ENCODE peak calls at places on chromosomes 12 and 14, in eight cellular contexts. U, G, N, F, V, P, H and S are unnamed samples.

GRCh38 chr12:85856966-85857365 is 17.1 kb upstream of the NTS start:
- DNase-seq in G (no peak), V (no peak), N (no peak), F (no peak), H (no peak), P (no peak), U (no peak), S (no peak)

GRCh38 chr12:20383612-20384011 is 15.3 kb downstream of the PDE3A start:
- DNase-seq in F (no peak), G (no peak), U (no peak), H (no peak), P (no peak), V (no peak), N (no peak), S (no peak)

GRCh38 chr12:63790608-63790945 is 10.9 kb downstream of the RXYLT1 start:
- DNase-seq in G (no peak), F (no peak), H (no peak), V (no peak), N (no peak), U (no peak), P (no peak), S (no peak)

GRCh38 chr14:75864352-75864751 is 117.4 kb downstream of the TGFB3 start:
- DNase-seq in F (no peak), H (peak), P (peak), V (no peak), U (peak), N (peak), G (no peak), S (peak)

GRCh38 chr14:90605430-90605829 is 208.6 kb downstream of the CALM1 start:
- DNase-seq in P (no peak), H (no peak), U (no peak), N (no peak), G (no peak), V (no peak), F (no peak), S (no peak)

GRCh38 chr14:75216427-75217006 is 40.1 kb upstream of the TMED10 start:
- DNase-seq in F (no peak), U (no peak), P (no peak), H (no peak), G (no peak), V (no peak), N (no peak), S (no peak)

GRCh38 chr12:130514149-130514551 is 176.5 kb downstream of the PIWIL1 start:
- DNase-seq in F (no peak), V (no peak), U (no peak), G (no peak), H (no peak), P (no peak), N (no peak), S (no peak)

GRCh38 chr14:96852823-96853422 is 55.7 kb downstream of the VRK1 start:
- DNase-seq in U (peak), N (peak), V (no peak), G (no peak), P (peak), F (peak), H (peak), S (peak)

GRCh38 chr12:110743571-110744093 is 941 bp upstream of the PPP1CC start:
- DNase-seq in H (no peak), V (peak), G (no peak), F (peak), N (no peak), U (peak), P (no peak), S (no peak)

GRCh38 chr14:96349286-96350075 is 13.7 kb downstream of the ATG2B start:
- DNase-seq in P (no peak), N (no peak), G (no peak), U (no peak), V (no peak), H (no peak), F (no peak), S (no peak)

GRCh38 chr14:25108959-25109358 is 59.0 kb upstream of the STXBP6 start:
- DNase-seq in V (no peak), N (peak), H (no peak), G (no peak), P (no peak), U (no peak), F (peak), S (no peak)

GRCh38 chr12:92505373-92506340 is 197.1 kb upstream of the PLEKHG7 start:
- DNase-seq in U (no peak), H (peak), G (no peak), V (peak), F (peak), P (no peak), N (peak), S (peak)

GRCh38 chr14:52694761-52695480 is 437 bp downstream of the ERO1A start:
- DNase-seq in V (no peak), H (peak), F (peak), N (peak), U (peak), P (no peak), G (peak), S (peak)

GRCh38 chr14:100617715-100618693 is 30.8 kb upstream of the BEGAIN start:
- DNase-seq in H (no peak), G (peak), N (no peak), F (peak), V (no peak), U (no peak), P (no peak), S (peak)

GRCh38 chr14:89000007-89000942 is 175.8 kb downstream of the TTC8 start:
- DNase-seq in U (peak), N (peak), F (peak), P (peak), G (peak), H (peak), V (no peak), S (peak)

GRCh38 chr14:76870146-76870545 is 43.9 kb downstream of the LRRC74A start:
- DNase-seq in P (no peak), N (no peak), H (no peak), G (no peak), U (peak), V (no peak), F (no peak), S (no peak)

GRCh38 chr14:55500708-55501107 is 60.3 kb upstream of the TBPL2 start:
- DNase-seq in H (no peak), F (no peak), U (no peak), P (no peak), V (no peak), N (no peak), G (no peak), S (no peak)

GRCh38 chr12:90287585-90287984 is 578.9 kb upstream of the ATP2B1 start:
- DNase-seq in F (no peak), H (no peak), P (no peak), U (peak), N (no peak), G (no peak), V (no peak), S (no peak)

GRCh38 chr12:107461222-107461980 is 224.2 kb upstream of the PWP1 start:
- DNase-seq in F (no peak), V (no peak), H (peak), G (peak), U (peak), N (peak), P (peak), S (peak)

GRCh38 chr14:64566651-64567122 is 16.9 kb downstream of the PPP1R36 start:
- DNase-seq in P (no peak), F (no peak), H (no peak), V (no peak), N (peak), U (no peak), G (no peak), S (no peak)

GRCh38 chr12:71642264-71642663 is 21.4 kb downstream of the ZFC3H1 start:
- DNase-seq in P (no peak), F (no peak), N (no peak), V (no peak), G (no peak), H (no peak), U (no peak), S (no peak)

GRCh38 chr14:64971890-64972785 is at the start of gene RAB15:
- DNase-seq in P (no peak), N (peak), U (peak), F (no peak), V (peak), H (peak), G (no peak), S (no peak)

GRCh38 chr12:116820077-116820656 is 61.1 kb downstream of the HRK start:
- DNase-seq in G (no peak), U (no peak), N (no peak), P (no peak), H (no peak), V (no peak), F (no peak), S (no peak)

GRCh38 chr14:58191763-58192596 is 8.0 kb upstream of the ACTR10 start:
- DNase-seq in N (no peak), G (no peak), P (no peak), H (no peak), V (no peak), F (no peak), U (no peak), S (no peak)

GRCh38 chr12:3061129-3061857 is 15.9 kb upstream of the TSPAN9 start:
- DNase-seq in U (no peak), G (no peak), F (no peak), N (peak), P (peak), H (peak), V (no peak), S (peak)

GRCh38 chr14:99001241-99001640 is 270.8 kb downstream of the BCL11B start:
- DNase-seq in U (no peak), P (no peak), H (no peak), F (peak), N (no peak), V (no peak), G (no peak), S (no peak)

GRCh38 chr12:91858186-91858585 is 287.5 kb downstream of the BTG1 start:
- DNase-seq in U (no peak), G (no peak), F (no peak), V (no peak), H (no peak), N (no peak), P (no peak), S (no peak)

GRCh38 chr12:5884285-5884684 is 60.8 kb downstream of the ANO2 start:
- DNase-seq in H (no peak), U (no peak), P (no peak), V (no peak), N (no peak), G (no peak), F (no peak), S (no peak)

GRCh38 chr12:68884251-68884650 is 48.7 kb downstream of the CPM start:
- DNase-seq in P (no peak), H (no peak), V (no peak), N (no peak), F (no peak), U (no peak), G (no peak), S (no peak)

GRCh38 chr12:68887641-68888040 is 45.3 kb downstream of the CPM start:
- DNase-seq in P (no peak), V (no peak), F (no peak), G (no peak), U (no peak), N (no peak), H (no peak), S (no peak)

GRCh38 chr12:68888243-68888642 is 44.7 kb downstream of the CPM start:
- DNase-seq in U (no peak), F (no peak), N (no peak), P (no peak), G (no peak), H (no peak), V (no peak), S (no peak)

GRCh38 chr12:68885381-68885780 is 47.6 kb downstream of the CPM start:
- DNase-seq in V (no peak), H (no peak), U (no peak), F (no peak), N (no peak), G (no peak), P (no peak), S (no peak)

GRCh38 chr12:68886636-68887572 is 46.1 kb downstream of the CPM start:
- DNase-seq in U (no peak), V (no peak), H (no peak), N (no peak), P (no peak), F (no peak), G (no peak), S (no peak)
- H3K4me3 ChIP-seq in U (no peak), V (no peak), H (no peak), N (no peak), P (no peak), F (no peak), G (no peak), S (no peak)

GRCh38 chr14:54462048-54462447 is 20.9 kb upstream of the CNIH1 start:
- DNase-seq in V (no peak), U (peak), F (no peak), P (no peak), H (no peak), G (no peak), N (no peak), S (no peak)

GRCh38 chr14:54467280-54467679 is 21.5 kb downstream of the GMFB start:
- DNase-seq in G (no peak), V (no peak), N (no peak), P (no peak), H (no peak), F (no peak), U (no peak), S (no peak)

GRCh38 chr14:54471641-54472040 is 17.1 kb downstream of the GMFB start:
- DNase-seq in G (no peak), H (no peak), N (no peak), F (peak), V (no peak), U (no peak), P (no peak), S (no peak)

GRCh38 chr14:54470701-54471100 is 18.1 kb downstream of the GMFB start:
- DNase-seq in N (no peak), H (no peak), P (no peak), F (no peak), U (no peak), G (no peak), V (no peak), S (no peak)

DNA sequence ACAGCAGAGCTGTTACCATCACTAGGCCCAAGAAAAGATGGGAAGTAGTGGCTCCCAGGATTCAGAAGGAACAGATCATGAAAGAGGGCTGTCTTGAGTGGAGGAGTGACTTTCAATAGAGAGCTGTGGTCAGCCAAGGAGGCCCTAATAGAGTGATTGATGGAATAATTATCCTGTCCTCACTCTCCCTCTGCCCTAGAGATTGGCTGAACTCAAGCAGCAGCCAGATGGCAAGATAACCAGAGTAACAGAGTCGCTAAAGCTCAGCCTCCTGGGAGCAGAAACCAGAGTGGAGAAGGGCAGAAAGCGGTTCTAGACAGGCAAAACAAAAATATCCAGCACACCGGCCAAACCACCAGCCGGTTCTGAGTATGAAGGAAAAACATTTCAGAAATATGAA is 23.1 kb downstream of the GMFB start:
- DNase-seq in H (no peak), P (no peak), N (no peak), U (no peak), G (no peak), V (no peak), F (no peak), S (no peak)
- TF ChIP-seq CTCF in H (no peak), P (no peak), N (no peak), U (no peak), G (no peak), V (no peak), F (no peak), S (no peak)

GRCh38 chr12:8785499-8785898 is 36.9 kb upstream of the A2ML1 start:
- DNase-seq in N (no peak), H (no peak), F (no peak), U (no peak), V (no peak), P (no peak), G (no peak), S (no peak)
- H3K4me3 ChIP-seq in N (no peak), H (no peak), F (no peak), U (no peak), V (no peak), P (no peak), G (no peak), S (no peak)

GRCh38 chr12:94710933-94711332 is 60.6 kb upstream of the TMCC3 start:
- DNase-seq in F (peak), V (no peak), G (no peak), U (peak), P (no peak), N (peak), H (peak), S (no peak)
- TF ChIP-seq CTCF in F (no peak), V (peak), G (peak), U (peak), P (peak), N (peak), H (peak), S (peak)

GRCh38 chr12:100127766-100128508 is 14.7 kb downstream of the BLTP3B start:
- DNase-seq in F (no peak), N (peak), H (peak), G (no peak), P (peak), U (peak), V (no peak), S (peak)
- H3K4me3 ChIP-seq in F (no peak), N (no peak), H (no peak), G (no peak), P (no peak), U (no peak), V (no peak), S (no peak)